ENCODE peak calls at places on chromosomes 12 and 14, in ten cellular contexts. U is stromal cell of bone marrow, R is lower lobe of right lung, D is GM03348, C is amniotic epithelial cell, Y is foreskin fibroblast, I is endodermal cell, Q is NCI-H1092, W is GDM1, K is AG08396. N is an unnamed sample.

GRCh38 chr14:96256420-96256819 is 410 bp downstream of the BDKRB1 start:
- DNase-seq in Y (peak), W (no peak), I (no peak), U (peak), C (peak), K (peak), D (peak), R (no peak), Q (no peak), N (no peak)

GRCh38 chr14:88904864-88905263 is 80.4 kb downstream of the TTC8 start:
- DNase-seq in W (no peak), I (no peak), D (peak), C (peak), Y (peak), Q (no peak), U (no peak), R (no peak), K (no peak), N (no peak)

GRCh38 chr12:86660488-86661171 is 404.4 kb upstream of the MGAT4C start:
- DNase-seq in R (no peak), Q (no peak), K (no peak), U (peak), D (no peak), C (peak), I (no peak), W (no peak), Y (peak), N (no peak)

GRCh38 chr12:12542964-12543363 is 19.7 kb downstream of the DUSP16 start:
- DNase-seq in I (no peak), K (no peak), R (no peak), U (no peak), Y (no peak), Q (no peak), C (no peak), W (no peak), D (no peak), N (no peak)

GRCh38 chr14:88793259-88793625 is 489 bp upstream of the EML5 start:
- DNase-seq in Y (no peak), D (no peak), I (no peak), Q (no peak), C (no peak), U (no peak), W (no peak), R (no peak), K (no peak), N (peak)

GRCh38 chr14:52266782-52267181 is 716 bp upstream of the PTGDR start:
- DNase-seq in I (no peak), K (peak), Q (no peak), C (peak), U (peak), D (peak), Y (peak), R (no peak), W (no peak), N (no peak)

GRCh38 chr12:26651566-26652188 is 181.3 kb downstream of the ITPR2 start:
- DNase-seq in Y (peak), K (peak), Q (no peak), R (no peak), D (peak), W (peak), C (peak), U (peak), I (peak), N (no peak)

GRCh38 chr14:55077691-55078151 is 26.3 kb downstream of the MAPK1IP1L start:
- DNase-seq in C (peak), I (no peak), R (peak), D (no peak), Q (no peak), U (no peak), W (no peak), Y (no peak), K (no peak), N (no peak)

GRCh38 chr12:77104792-77105191 is 39.4 kb upstream of the E2F7 start:
- DNase-seq in Q (no peak), R (no peak), C (no peak), W (no peak), I (no peak), Y (peak), K (peak), U (no peak), D (peak), N (no peak)

GRCh38 chr14:60637490-60638452 is 11.5 kb downstream of the SIX1 start:
- DNase-seq in U (no peak), R (no peak), I (peak), C (no peak), K (no peak), Y (peak), Q (no peak), D (peak), W (no peak), N (no peak)

GRCh38 chr14:79281244-79282199 is 929.8 kb downstream of the DIO2 start:
- DNase-seq in K (no peak), Y (no peak), D (no peak), I (peak), W (no peak), R (no peak), C (no peak), Q (no peak), U (no peak), N (no peak)

GRCh38 chr14:33705521-33705920 is 245.4 kb downstream of the EGLN3 start:
- DNase-seq in K (no peak), Y (no peak), D (no peak), R (no peak), C (no peak), Q (no peak), I (no peak), W (no peak), U (no peak), N (no peak)

GRCh38 chr12:62865860-62866407 is 69.0 kb downstream of the PPM1H start:
- DNase-seq in K (no peak), C (peak), Y (peak), R (no peak), D (peak), I (peak), Q (no peak), U (peak), W (no peak), N (no peak)

GRCh38 chr12:132861558-132861957 is 25.8 kb downstream of the CHFR start:
- DNase-seq in W (no peak), C (no peak), Q (no peak), K (no peak), D (no peak), R (no peak), Y (no peak), U (no peak), I (no peak), N (no peak)

GRCh38 chr12:39490500-39491276 is 47.8 kb upstream of the KIF21A start:
- DNase-seq in R (no peak), Q (no peak), Y (peak), K (peak), I (no peak), D (no peak), W (no peak), C (peak), U (peak), N (no peak)

GRCh38 chr12:25436206-25436912 is 116.7 kb downstream of the LMNTD1 start:
- DNase-seq in C (peak), Y (peak), D (peak), R (no peak), U (peak), W (peak), I (peak), K (peak), Q (peak), N (no peak)

GRCh38 chr12:112998997-112999767 is 20.9 kb downstream of the OAS2 start:
- DNase-seq in U (no peak), D (no peak), Y (no peak), K (no peak), W (no peak), Q (no peak), C (no peak), I (no peak), R (no peak), N (no peak)

GRCh38 chr12:122354958-122355641 is 67.4 kb downstream of the CLIP1 start:
- DNase-seq in R (no peak), C (no peak), U (no peak), Q (no peak), D (no peak), K (no peak), W (no peak), I (peak), Y (no peak), N (no peak)

GRCh38 chr12:92541024-92541423 is 161.8 kb upstream of the PLEKHG7 start:
- DNase-seq in U (no peak), W (peak), C (no peak), Q (no peak), R (no peak), K (no peak), Y (no peak), D (no peak), I (no peak), N (no peak)